ENCODE peak calls at places on chromosomes 5 and 9, in nine cellular contexts. I is memory B cell; U is fibroblast of villous mesenchyme; Q is tibial nerve; W is WERI-Rb-1; S is endothelial cell of umbilical vein; H is GM12865; Y is CD4-positive, alpha-beta T cell; D is immature natural killer cell. O is an unnamed sample.
A peak's percentile ranks its signal among the peaks of the same experiment; 100 is the strongest.

GRCh38 chr5:88474574-88474973 is 205.9 kb upstream of the TMEM161B start:
- DNase-seq in I (no peak), U (no peak), Q (no peak), W (no peak), S (no peak), H (no peak), Y (no peak), D (no peak), O (no peak)

GRCh38 chr5:104241051-104241450 is 678.5 kb upstream of the NUDT12 start:
- DNase-seq in I (no peak), U (no peak), Q (no peak), W (no peak), S (no peak), H (no peak), Y (no peak), D (no peak), O (no peak)

GRCh38 chr9:130263601-130264413 is 1.8 kb upstream of the HMCN2 start:
- DNase-seq in I (no peak), U (peak; percentile 77), Q (no peak), W (no peak), S (no peak), H (no peak), Y (no peak), D (no peak), O (no peak)

GRCh38 chr5:180601591-180602480 is 10.5 kb upstream of the SCGB3A1 start:
- DNase-seq in I (no peak), U (no peak), Q (no peak), W (no peak), S (no peak), H (no peak), Y (no peak), D (no peak), O (no peak)

GRCh38 chr9:116112236-116112635 is 41.4 kb upstream of the PAPPA start:
- DNase-seq in I (no peak), U (peak; percentile 34), Q (no peak), W (no peak), S (peak; percentile 5), H (no peak), Y (no peak), D (no peak), O (no peak)

GRCh38 chr5:141508808-141509611 is 20.1 kb downstream of the PCDHGC5 start:
- DNase-seq in I (no peak), U (peak; percentile 97), Q (no peak), W (peak; percentile 74), S (peak; percentile 73), H (peak; percentile 80), Y (no peak), D (no peak), O (no peak)

GRCh38 chr9:33931326-33931725 is 114.4 kb downstream of the UBE2R2 start:
- DNase-seq in I (no peak), U (no peak), Q (no peak), W (no peak), S (no peak), H (no peak), Y (no peak), D (no peak), O (no peak)

GRCh38 chr9:79764377-79764776 is 192.6 kb downstream of the TLE4 start:
- DNase-seq in I (no peak), U (peak; percentile 84), Q (peak; percentile 15), W (no peak), S (no peak), H (no peak), Y (no peak), D (no peak), O (no peak)

GRCh38 chr5:179381691-179382090 is 36.4 kb upstream of the ADAMTS2 start:
- DNase-seq in I (no peak), U (no peak), Q (no peak), W (no peak), S (no peak), H (no peak), Y (no peak), D (no peak), O (no peak)

GRCh38 chr5:31993182-31993961 is 180.7 kb downstream of the GOLPH3 start:
- DNase-seq in I (no peak), U (peak; percentile 34), Q (no peak), W (no peak), S (no peak), H (peak; percentile 32), Y (no peak), D (no peak), O (no peak)

GRCh38 chr9:18335825-18336224 is 138.1 kb upstream of the ADAMTSL1 start:
- DNase-seq in I (no peak), U (no peak), Q (no peak), W (no peak), S (no peak), H (no peak), Y (no peak), D (no peak), O (no peak)

GRCh38 chr9:7907636-7908195 is 108.1 kb upstream of the DMAC1 start:
- DNase-seq in I (no peak), U (no peak), Q (no peak), W (no peak), S (no peak), H (no peak), Y (no peak), D (no peak), O (no peak)

GRCh38 chr5:132447196-132447595 is 43.4 kb downstream of the IRF1 start:
- DNase-seq in I (no peak), U (no peak), Q (no peak), W (no peak), S (no peak), H (no peak), Y (no peak), D (no peak), O (no peak)

GRCh38 chr5:80191991-80192398 is 63.9 kb downstream of the SERINC5 start:
- DNase-seq in I (no peak), U (no peak), Q (no peak), W (no peak), S (no peak), H (no peak), Y (peak; percentile 42), D (no peak), O (no peak)

GRCh38 chr5:57277085-57277484 is 103.2 kb downstream of the GPBP1 start:
- DNase-seq in I (no peak), U (peak; percentile 37), Q (no peak), W (no peak), S (peak; percentile 54), H (peak; percentile 21), Y (no peak), D (no peak), O (no peak)

GRCh38 chr5:90421136-90421535 is 11.6 kb upstream of the CETN3 start:
- DNase-seq in I (no peak), U (no peak), Q (no peak), W (no peak), S (peak; percentile 7), H (peak; percentile 29), Y (no peak), D (no peak), O (no peak)

GRCh38 chr9:83430681-83431080 is 107.5 kb downstream of the FRMD3 start:
- DNase-seq in I (no peak), U (no peak), Q (peak; percentile 17), W (no peak), S (no peak), H (no peak), Y (no peak), D (no peak), O (no peak)

GRCh38 chr5:67014191-67014590 is 182.4 kb downstream of the CD180 start:
- DNase-seq in I (no peak), U (no peak), Q (no peak), W (no peak), S (peak; percentile 84), H (no peak), Y (no peak), D (no peak), O (no peak)

GRCh38 chr5:33736510-33736909 is 155.3 kb downstream of the ADAMTS12 start:
- DNase-seq in I (no peak), U (peak; percentile 97), Q (no peak), W (no peak), S (no peak), H (no peak), Y (no peak), D (no peak), O (no peak)

GRCh38 chr5:136810198-136810823 is 445.0 kb upstream of the TRPC7 start:
- DNase-seq in I (no peak), U (peak; percentile 27), Q (no peak), W (peak; percentile 16), S (no peak), H (no peak), Y (no peak), D (no peak), O (no peak)

GRCh38 chr9:135567311-135567710 is 5.8 kb downstream of the PAEP start:
- DNase-seq in I (no peak), U (no peak), Q (no peak), W (no peak), S (no peak), H (no peak), Y (no peak), D (no peak), O (no peak)

GRCh38 chr5:1753490-1753889 is 46.1 kb downstream of the MRPL36 start:
- DNase-seq in I (no peak), U (no peak), Q (no peak), W (no peak), S (no peak), H (no peak), Y (no peak), D (no peak), O (no peak)

GRCh38 chr5:138276402-138277054 is 2.1 kb upstream of the GFRA3 start:
- DNase-seq in I (no peak), U (no peak), Q (no peak), W (peak; percentile 11), S (no peak), H (no peak), Y (no peak), D (no peak), O (no peak)

GRCh38 chr9:93008457-93008856 is 50.0 kb upstream of the SUSD3 start:
- DNase-seq in I (no peak), U (no peak), Q (no peak), W (no peak), S (no peak), H (no peak), Y (no peak), D (no peak), O (no peak)

GRCh38 chr5:72402381-72402890 is 82.3 kb downstream of the PTCD2 start:
- DNase-seq in I (no peak), U (peak; percentile 51), Q (no peak), W (no peak), S (no peak), H (no peak), Y (no peak), D (no peak), O (no peak)

GRCh38 chr5:115583474-115583873 is 18.8 kb downstream of the TICAM2 start:
- DNase-seq in I (no peak), U (peak; percentile 83), Q (no peak), W (no peak), S (peak; percentile 78), H (no peak), Y (no peak), D (no peak), O (no peak)

GRCh38 chr9:98989036-98990000 is 45.6 kb downstream of the COL15A1 start:
- DNase-seq in I (no peak), U (peak; percentile 100), Q (peak; percentile 74), W (no peak), S (no peak), H (peak; percentile 28), Y (no peak), D (no peak), O (no peak)

GRCh38 chr9:34985311-34985899 is 4.1 kb upstream of the DNAJB5 start:
- DNase-seq in I (no peak), U (peak; percentile 75), Q (no peak), W (peak; percentile 73), S (peak; percentile 72), H (peak; percentile 78), Y (peak; percentile 34), D (peak; percentile 43), O (no peak)

O was measured in activated B cell treated with CpG ODN at 0.5 μM for 24 hours.